ENCODE peak calls at places on chromosome 10, in ten cellular contexts. V is EL; D is BE2C; R is adipocyte; Y is stimulated activated CD8-positive, alpha-beta memory T cell treated with anti-CD3 and anti-CD28 coated beads, Interleukin-15, amount 100 ng/mL, for 24 hours; U is amygdala; M is body of pancreas; N is naive thymus-derived CD8-positive, alpha-beta T cell; J is aorta; H is left kidney. Q is an unnamed sample.

GRCh38 chr10:126227762-126228134 is 160.5 kb downstream of the ADAM12 start:
- DNase-seq in H (no peak), M (no peak), D (no peak), V (peak), N (no peak), U (no peak), Y (no peak), J (no peak), R (peak), Q (no peak)

GRCh38 chr10:126421745-126422144 is 33.5 kb upstream of the ADAM12 start:
- DNase-seq in V (peak), J (no peak), N (no peak), M (no peak), H (peak), Y (no peak), D (no peak), R (peak), U (no peak), Q (no peak)

GRCh38 chr10:73785721-73786511 is 510 bp downstream of the ZSWIM8 start:
- DNase-seq in H (peak), N (peak), J (no peak), D (no peak), V (peak), M (peak), U (no peak), R (peak), Y (no peak), Q (peak)

GRCh38 chr10:124719213-124719851 is 24.8 kb downstream of the FAM53B start:
- DNase-seq in H (peak), V (peak), Y (no peak), J (no peak), M (peak), U (peak), N (peak), R (peak), D (no peak), Q (peak)

GRCh38 chr10:70565556-70566514 is 36.7 kb downstream of the PRF1 start:
- DNase-seq in M (no peak), J (peak), N (no peak), H (no peak), Y (no peak), V (no peak), D (no peak), R (no peak), U (no peak), Q (no peak)

GRCh38 chr10:71395621-71396020 is 1.1 kb upstream of the CDH23 start:
- DNase-seq in J (no peak), U (no peak), H (no peak), D (no peak), M (no peak), Y (no peak), R (no peak), V (no peak), N (no peak), Q (no peak)

GRCh38 chr10:52636874-52637273 is 135.7 kb downstream of the MBL2 start:
- DNase-seq in M (no peak), H (no peak), N (no peak), R (no peak), U (no peak), D (no peak), V (no peak), J (no peak), Y (no peak), Q (no peak)

GRCh38 chr10:73628405-73628804 is 12.9 kb downstream of the MYOZ1 start:
- DNase-seq in R (no peak), J (no peak), V (no peak), U (no peak), H (peak), Y (no peak), D (no peak), M (peak), N (no peak), Q (no peak)

GRCh38 chr10:26725837-26726727 is 28.6 kb downstream of the PDSS1 start:
- DNase-seq in H (peak), D (peak), V (peak), U (peak), Y (no peak), R (peak), N (peak), J (peak), M (peak), Q (peak)

GRCh38 chr10:19629559-19629958 is 186.7 kb upstream of the PLXDC2 start:
- DNase-seq in D (no peak), R (peak), V (peak), J (peak), U (peak), M (peak), N (no peak), Y (no peak), H (peak), Q (peak)